ENCODE peak calls at places on chromosomes 6 and 20, in five cellular contexts. D, O, I, X and C are unnamed samples.

GRCh38 chr20:23671479-23671878 is 17.4 kb downstream of the CST4 start:
- DNase-seq in I (no peak), D (no peak), O (no peak), X (no peak), C (no peak)

GRCh38 chr6:169106176-169106575 is 147.5 kb downstream of the THBS2 start:
- DNase-seq in O (no peak), I (no peak), D (no peak), X (peak), C (no peak)

GRCh38 chr6:69580696-69581095 is 216.1 kb downstream of the LMBRD1 start:
- DNase-seq in I (no peak), X (no peak), O (no peak), D (no peak), C (no peak)

GRCh38 chr20:49676581-49677291 is 36.9 kb downstream of the B4GALT5 start:
- DNase-seq in X (peak), D (no peak), O (peak), I (no peak), C (no peak)

GRCh38 chr20:53087034-53087777 is 115.0 kb downstream of the TSHZ2 start:
- DNase-seq in D (no peak), X (no peak), I (no peak), O (peak), C (no peak)

GRCh38 chr6:53257001-53257400 is 91.7 kb downstream of the ELOVL5 start:
- DNase-seq in O (no peak), D (no peak), X (no peak), I (no peak), C (no peak)

GRCh38 chr6:165804331-165805066 is 141.5 kb upstream of the PDE10A start:
- DNase-seq in I (no peak), D (no peak), X (no peak), O (no peak), C (no peak)

GRCh38 chr6:130118236-130118635 is 99.9 kb downstream of the L3MBTL3 start:
- DNase-seq in I (no peak), X (no peak), D (no peak), O (no peak), C (no peak)

GRCh38 chr6:68651018-68651985 is 16.2 kb downstream of the ADGRB3 start:
- DNase-seq in X (peak), I (no peak), D (no peak), O (no peak), C (no peak)